ENCODE peak calls at places on chromosome 13, in ten cellular contexts. One of them, this sample, is unnamed.

GRCh38 chr13:114019367-114019766 is 45.5 kb upstream of the C13orf46 start:
- DNase-seq in H9: peak
- DNase-seq in BJ: no peak
- DNase-seq in B cell: peak
- DNase-seq in HFF-Myc: no peak
- DNase-seq in AG04450: no peak
- DNase-seq in GM12865: peak
- DNase-seq in right atrium auricular region: no peak
- DNase-seq in endothelial cell: peak
- DNase-seq in cardiac muscle cell: no peak
- DNase-seq in this sample: no peak

GRCh38 chr13:97586941-97587340 is 153.0 kb downstream of the RAP2A start:
- DNase-seq in right atrium auricular region: no peak
- DNase-seq in AG04450: no peak
- DNase-seq in GM12865: no peak
- DNase-seq in BJ: no peak
- DNase-seq in H9: no peak
- DNase-seq in cardiac muscle cell: no peak
- DNase-seq in endothelial cell: no peak
- DNase-seq in HFF-Myc: no peak
- DNase-seq in B cell: no peak
- DNase-seq in this sample: no peak

GRCh38 chr13:68176486-68176885 is 946.4 kb upstream of the PCDH9 start:
- DNase-seq in right atrium auricular region: no peak
- DNase-seq in AG04450: peak
- DNase-seq in B cell: no peak
- DNase-seq in H9: no peak
- DNase-seq in cardiac muscle cell: no peak
- DNase-seq in endothelial cell: no peak
- DNase-seq in GM12865: no peak
- DNase-seq in HFF-Myc: no peak
- DNase-seq in BJ: no peak
- DNase-seq in this sample: no peak

GRCh38 chr13:110108348-110109139 is 198.4 kb downstream of the COL4A1 start:
- DNase-seq in right atrium auricular region: peak
- DNase-seq in cardiac muscle cell: peak
- DNase-seq in BJ: no peak
- DNase-seq in B cell: no peak
- DNase-seq in HFF-Myc: peak
- DNase-seq in endothelial cell: peak
- DNase-seq in GM12865: peak
- DNase-seq in H9: peak
- DNase-seq in AG04450: peak
- DNase-seq in this sample: peak

GRCh38 chr13:107421951-107422350 is 793.4 kb downstream of the LIG4 start:
- DNase-seq in GM12865: no peak
- DNase-seq in HFF-Myc: no peak
- DNase-seq in B cell: no peak
- DNase-seq in right atrium auricular region: no peak
- DNase-seq in BJ: no peak
- DNase-seq in endothelial cell: no peak
- DNase-seq in H9: no peak
- DNase-seq in cardiac muscle cell: no peak
- DNase-seq in AG04450: no peak
- DNase-seq in this sample: no peak

GRCh38 chr13:96780105-96780504 is 214.2 kb downstream of the OXGR1 start:
- DNase-seq in HFF-Myc: no peak
- DNase-seq in H9: no peak
- DNase-seq in BJ: no peak
- DNase-seq in AG04450: no peak
- DNase-seq in endothelial cell: no peak
- DNase-seq in B cell: no peak
- DNase-seq in cardiac muscle cell: no peak
- DNase-seq in GM12865: no peak
- DNase-seq in right atrium auricular region: no peak
- DNase-seq in this sample: no peak

GRCh38 chr13:70985371-70985770 is 877.1 kb upstream of the KLHL1 start:
- DNase-seq in cardiac muscle cell: no peak
- DNase-seq in endothelial cell: no peak
- DNase-seq in AG04450: no peak
- DNase-seq in H9: no peak
- DNase-seq in HFF-Myc: no peak
- DNase-seq in right atrium auricular region: no peak
- DNase-seq in B cell: no peak
- DNase-seq in GM12865: no peak
- DNase-seq in BJ: no peak
- DNase-seq in this sample: no peak

GRCh38 chr13:34967851-34968562 is 25.9 kb downstream of the NBEA start:
- DNase-seq in HFF-Myc: no peak
- DNase-seq in cardiac muscle cell: no peak
- DNase-seq in AG04450: no peak
- DNase-seq in B cell: no peak
- DNase-seq in endothelial cell: no peak
- DNase-seq in GM12865: no peak
- DNase-seq in BJ: no peak
- DNase-seq in H9: no peak
- DNase-seq in right atrium auricular region: no peak
- DNase-seq in this sample: no peak

GRCh38 chr13:112959206-112959605 is 9.8 kb upstream of the MCF2L start:
- DNase-seq in cardiac muscle cell: no peak
- DNase-seq in B cell: no peak
- DNase-seq in endothelial cell: no peak
- DNase-seq in HFF-Myc: no peak
- DNase-seq in AG04450: no peak
- DNase-seq in right atrium auricular region: peak
- DNase-seq in GM12865: no peak
- DNase-seq in BJ: no peak
- DNase-seq in H9: no peak
- DNase-seq in this sample: no peak

GRCh38 chr13:41029629-41030028 is 10.5 kb upstream of the ELF1 start:
- DNase-seq in HFF-Myc: no peak
- DNase-seq in AG04450: no peak
- DNase-seq in B cell: no peak
- DNase-seq in endothelial cell: no peak
- DNase-seq in right atrium auricular region: no peak
- DNase-seq in H9: peak
- DNase-seq in cardiac muscle cell: no peak
- DNase-seq in GM12865: no peak
- DNase-seq in BJ: no peak
- DNase-seq in this sample: no peak

GRCh38 chr13:22735381-22735995 is 445.3 kb upstream of the SGCG start:
- DNase-seq in H9: peak
- DNase-seq in BJ: no peak
- DNase-seq in AG04450: no peak
- DNase-seq in GM12865: no peak
- DNase-seq in endothelial cell: no peak
- DNase-seq in B cell: no peak
- DNase-seq in right atrium auricular region: no peak
- DNase-seq in cardiac muscle cell: peak
- DNase-seq in HFF-Myc: no peak
- DNase-seq in this sample: no peak

GRCh38 chr13:86976521-86977324 is 694.4 kb upstream of the SLITRK5 start:
- DNase-seq in HFF-Myc: no peak
- DNase-seq in BJ: no peak
- DNase-seq in B cell: no peak
- DNase-seq in AG04450: no peak
- DNase-seq in GM12865: no peak
- DNase-seq in cardiac muscle cell: no peak
- DNase-seq in H9: no peak
- DNase-seq in endothelial cell: no peak
- DNase-seq in right atrium auricular region: no peak
- DNase-seq in this sample: no peak

GRCh38 chr13:86974251-86974994 is 696.7 kb upstream of the SLITRK5 start:
- DNase-seq in AG04450: no peak
- DNase-seq in right atrium auricular region: no peak
- DNase-seq in HFF-Myc: no peak
- DNase-seq in H9: peak
- DNase-seq in B cell: no peak
- DNase-seq in BJ: no peak
- DNase-seq in GM12865: no peak
- DNase-seq in cardiac muscle cell: no peak
- DNase-seq in endothelial cell: no peak
- DNase-seq in this sample: no peak

GRCh38 chr13:86974995-86975328 is 696.2 kb upstream of the SLITRK5 start:
- DNase-seq in endothelial cell: no peak
- DNase-seq in AG04450: no peak
- DNase-seq in right atrium auricular region: no peak
- DNase-seq in cardiac muscle cell: peak
- DNase-seq in HFF-Myc: no peak
- DNase-seq in BJ: no peak
- DNase-seq in B cell: no peak
- DNase-seq in H9: no peak
- DNase-seq in GM12865: no peak
- DNase-seq in this sample: no peak
- TF ChIP-seq CTCF in endothelial cell: no peak
- TF ChIP-seq CTCF in AG04450: peak
- TF ChIP-seq CTCF in right atrium auricular region: no peak
- TF ChIP-seq CTCF in cardiac muscle cell: no peak
- TF ChIP-seq CTCF in HFF-Myc: no peak
- TF ChIP-seq CTCF in BJ: no peak
- TF ChIP-seq CTCF in B cell: no peak
- TF ChIP-seq CTCF in H9: peak
- TF ChIP-seq CTCF in GM12865: no peak
- TF ChIP-seq CTCF in this sample: peak

DNA sequence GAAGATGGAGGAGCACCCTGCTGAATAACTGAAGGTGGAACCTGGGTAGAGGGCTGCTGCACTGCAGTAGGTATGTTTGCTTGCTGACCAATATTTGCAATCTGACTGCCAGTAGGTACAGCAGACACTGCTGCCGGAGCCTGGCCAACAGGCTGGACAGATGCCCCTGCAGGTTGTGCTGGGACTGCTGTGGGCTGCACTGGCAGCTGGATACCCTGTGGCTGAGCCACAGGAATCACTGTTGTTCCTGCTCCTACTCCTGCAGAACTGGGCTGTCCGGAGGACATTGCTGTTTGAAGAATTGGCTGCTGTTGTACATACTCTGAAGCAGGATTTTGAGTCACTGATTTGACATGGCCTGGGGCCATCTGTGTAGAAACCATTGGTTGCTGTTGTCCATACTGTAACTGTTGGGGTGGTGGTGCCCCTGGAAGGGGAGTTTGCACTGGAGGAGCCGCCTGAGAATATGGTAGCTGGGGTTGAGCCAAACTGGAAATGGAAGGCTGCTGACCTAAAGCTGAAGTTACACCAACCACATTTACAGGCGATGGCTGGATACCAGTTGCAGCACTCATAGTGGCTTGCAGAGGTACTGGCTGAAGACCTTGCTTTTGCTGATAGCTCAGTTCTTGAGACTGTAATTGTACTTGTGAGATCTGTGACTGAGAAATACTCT is 2.2 kb downstream of the TSC22D1 start:
- DNase-seq in AG04450: no peak
- DNase-seq in GM12865: peak
- DNase-seq in BJ: no peak
- DNase-seq in HFF-Myc: peak
- DNase-seq in right atrium auricular region: no peak
- DNase-seq in endothelial cell: no peak
- DNase-seq in H9: peak
- DNase-seq in B cell: no peak
- DNase-seq in cardiac muscle cell: peak
- DNase-seq in this sample: no peak
- TF ChIP-seq CTCF in AG04450: peak
- TF ChIP-seq CTCF in GM12865: peak
- TF ChIP-seq CTCF in BJ: peak
- TF ChIP-seq CTCF in HFF-Myc: peak
- TF ChIP-seq CTCF in right atrium auricular region: no peak
- TF ChIP-seq CTCF in endothelial cell: peak
- TF ChIP-seq CTCF in H9: peak
- TF ChIP-seq CTCF in B cell: peak
- TF ChIP-seq CTCF in cardiac muscle cell: peak
- TF ChIP-seq CTCF in this sample: no peak

DNA sequence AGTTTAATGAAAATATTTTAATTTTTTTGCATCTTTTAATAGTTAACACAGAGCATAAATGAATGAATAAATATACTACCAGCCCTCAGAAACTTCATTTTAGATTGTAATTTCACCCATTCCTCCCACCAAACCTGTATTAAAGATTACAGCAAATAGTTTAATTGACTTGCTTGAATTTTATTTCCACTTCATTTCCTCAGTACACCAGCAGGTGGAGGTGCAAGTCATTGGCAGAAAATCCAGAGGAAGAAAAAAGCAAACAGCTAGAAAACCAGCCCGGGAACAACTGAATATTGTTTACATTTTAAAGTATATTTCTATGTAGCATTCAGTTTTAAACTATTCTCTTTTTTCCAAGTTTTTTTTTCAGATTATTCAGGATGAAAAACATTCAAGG is 177.8 kb downstream of the OLFM4 start:
- DNase-seq in endothelial cell: no peak
- DNase-seq in BJ: no peak
- DNase-seq in HFF-Myc: no peak
- DNase-seq in right atrium auricular region: no peak
- DNase-seq in AG04450: no peak
- DNase-seq in GM12865: no peak
- DNase-seq in B cell: no peak
- DNase-seq in H9: no peak
- DNase-seq in cardiac muscle cell: peak
- DNase-seq in this sample: no peak
- TF ChIP-seq CTCF in endothelial cell: peak
- TF ChIP-seq CTCF in BJ: peak
- TF ChIP-seq CTCF in HFF-Myc: peak
- TF ChIP-seq CTCF in right atrium auricular region: no peak
- TF ChIP-seq CTCF in AG04450: peak
- TF ChIP-seq CTCF in GM12865: peak
- TF ChIP-seq CTCF in B cell: no peak
- TF ChIP-seq CTCF in H9: peak
- TF ChIP-seq CTCF in cardiac muscle cell: peak
- TF ChIP-seq CTCF in this sample: peak

DNA sequence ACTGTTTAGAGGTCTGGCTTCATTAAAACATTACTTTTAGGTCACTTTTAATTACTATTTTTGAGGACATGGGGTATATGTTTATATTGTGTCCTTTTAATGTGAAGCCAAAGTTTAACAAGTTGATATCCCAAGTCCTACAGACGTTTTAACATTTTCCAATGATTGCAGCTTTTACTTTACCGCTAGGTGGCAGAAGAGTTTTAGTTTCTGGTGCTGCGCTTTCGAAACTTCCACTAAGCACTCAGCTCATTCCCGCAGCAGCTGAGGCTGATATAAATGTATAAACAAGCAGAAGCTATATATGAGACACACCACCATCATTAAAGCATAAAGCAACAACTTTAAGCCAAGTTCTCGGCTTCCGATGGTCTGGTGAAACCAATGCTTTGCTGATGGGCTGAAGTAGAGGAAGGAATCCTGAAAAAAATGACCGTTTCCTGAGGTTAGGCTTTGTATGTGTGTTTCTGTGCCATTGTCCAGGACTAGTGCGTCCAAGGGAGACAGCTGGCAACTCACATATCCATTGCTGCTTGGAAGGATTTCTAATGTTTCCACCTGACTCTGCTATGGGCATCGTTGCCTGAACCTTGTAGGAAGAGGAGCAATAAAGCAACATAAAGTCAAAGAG is 753.9 kb downstream of the OLFM4 start:
- DNase-seq in right atrium auricular region: no peak
- DNase-seq in cardiac muscle cell: peak
- DNase-seq in endothelial cell: peak
- DNase-seq in GM12865: peak
- DNase-seq in B cell: peak
- DNase-seq in BJ: no peak
- DNase-seq in HFF-Myc: peak
- DNase-seq in H9: peak
- DNase-seq in AG04450: no peak
- DNase-seq in this sample: peak
- TF ChIP-seq CTCF in right atrium auricular region: peak
- TF ChIP-seq CTCF in cardiac muscle cell: peak
- TF ChIP-seq CTCF in endothelial cell: peak
- TF ChIP-seq CTCF in GM12865: peak
- TF ChIP-seq CTCF in B cell: peak
- TF ChIP-seq CTCF in BJ: peak
- TF ChIP-seq CTCF in HFF-Myc: peak
- TF ChIP-seq CTCF in H9: peak
- TF ChIP-seq CTCF in AG04450: peak
- TF ChIP-seq CTCF in this sample: peak

This sample was measured in D721Med.